ENCODE peak calls at places on chromosomes 1 and 21, in four cellular contexts. S is activated CD4-positive, alpha-beta T cell treated with anti-CD3 and anti-CD28 coated beads for 48 hours; K is M059J; B is effector memory CD8-positive, alpha-beta T cell. J is an unnamed sample.

GRCh38 chr21:39350094-39351006 is 1.5 kb upstream of the HMGN1 start:
- DNase-seq in K (no peak), B (no peak), S (no peak), J (no peak)

GRCh38 chr1:208003241-208003640 is 92.3 kb upstream of the CD34 start:
- DNase-seq in B (no peak), S (no peak), K (no peak), J (no peak)

GRCh38 chr1:52426391-52426790 is 22.0 kb downstream of the PRPF38A start:
- DNase-seq in B (no peak), S (no peak), K (no peak), J (no peak)

GRCh38 chr1:52520149-52520548 is 32.7 kb downstream of the TUT4 start:
- DNase-seq in K (peak; percentile 11), B (no peak), S (no peak), J (no peak)

GRCh38 chr1:218476385-218476784 is 131.2 kb downstream of the TGFB2 start:
- DNase-seq in K (peak; percentile 91), B (no peak), S (no peak), J (no peak)

GRCh38 chr1:59499273-59499955 is 202.5 kb downstream of the FGGY start:
- DNase-seq in B (no peak), K (peak; percentile 60), S (no peak), J (no peak)

GRCh38 chr1:28926629-28927441 is 12.5 kb downstream of the EPB41 start:
- DNase-seq in B (peak; percentile 43), S (peak; percentile 17), K (no peak), J (no peak)

GRCh38 chr1:54768093-54768492 is 3.8 kb upstream of the PARS2 start:
- DNase-seq in K (peak; percentile 14), S (peak; percentile 18), B (no peak), J (no peak)

GRCh38 chr1:37474697-37475379 is 458 bp downstream of the ZC3H12A start:
- DNase-seq in B (no peak), S (peak; percentile 54), K (peak; percentile 52), J (no peak)

GRCh38 chr21:45455321-45456013 is 50.5 kb downstream of the COL18A1 start:
- DNase-seq in B (no peak), S (no peak), K (peak; percentile 79), J (no peak)

GRCh38 chr1:100400332-100400933 is 48.1 kb downstream of the CDC14A start:
- DNase-seq in K (no peak), B (peak; percentile 53), S (peak; percentile 49), J (peak; percentile 35)

GRCh38 chr1:206419783-206420182 is 50.5 kb upstream of the IKBKE start:
- DNase-seq in B (no peak), S (no peak), K (no peak), J (no peak)

GRCh38 chr1:94418664-94419655 is 771 bp downstream of the ABCD3 start:
- DNase-seq in S (no peak), K (peak; percentile 87), B (no peak), J (peak; percentile 69)

GRCh38 chr1:155562581-155563376 is at the start of gene ASH1L:
- DNase-seq in K (peak; percentile 88), B (peak; percentile 91), S (peak; percentile 94), J (peak; percentile 96)

GRCh38 chr1:1629430-1630190 is 2.4 kb upstream of the MMP23B start:
- DNase-seq in K (no peak), S (peak; percentile 65), B (peak; percentile 90), J (no peak)

GRCh38 chr1:3789421-3790300 is 6.6 kb downstream of the LRRC47 start:
- DNase-seq in K (no peak), S (no peak), B (no peak), J (no peak)

GRCh38 chr1:18302788-18303413 is 177.8 kb upstream of the KLHDC7A start:
- DNase-seq in S (peak; percentile 37), B (no peak), K (no peak), J (peak; percentile 26)

GRCh38 chr1:150268342-150268705 is 492 bp downstream of the APH1A start:
- DNase-seq in S (peak; percentile 44), B (peak; percentile 24), K (peak; percentile 42), J (peak; percentile 75)

GRCh38 chr1:220119043-220119512 is 25.1 kb downstream of the IARS2 start:
- DNase-seq in B (no peak), K (no peak), S (no peak), J (no peak)

GRCh38 chr1:225919906-225920305 is 4.1 kb downstream of the PYCR2 start:
- DNase-seq in K (peak; percentile 95), S (peak; percentile 49), B (no peak), J (no peak)

GRCh38 chr1:192277635-192278034 is 39.2 kb upstream of the RGS21 start:
- DNase-seq in S (no peak), K (no peak), B (no peak), J (peak; percentile 82)

GRCh38 chr1:25430666-25431494 is at the start of gene MACO1:
- DNase-seq in S (peak; percentile 97), K (peak; percentile 93), B (peak; percentile 95), J (peak; percentile 98)

GRCh38 chr1:4673494-4673893 is 19.1 kb downstream of the AJAP1 start:
- DNase-seq in B (no peak), K (peak; percentile 50), S (no peak), J (no peak)

GRCh38 chr1:208203848-208204609 is 40.2 kb downstream of the PLXNA2 start:
- DNase-seq in B (no peak), S (no peak), K (peak; percentile 76), J (no peak)

GRCh38 chr1:157994081-157994581 is 686 bp downstream of the KIRREL1 start:
- DNase-seq in S (no peak), K (no peak), B (no peak), J (no peak)

GRCh38 chr1:161702250-161702649 is 4.8 kb upstream of the FCRLA start:
- DNase-seq in B (no peak), K (no peak), S (no peak), J (no peak)

GRCh38 chr1:232726048-232726779 is 79.0 kb upstream of the MAP10 start:
- DNase-seq in B (no peak), K (peak; percentile 99), S (no peak), J (no peak)

GRCh38 chr21:26842300-26842699 is 2.9 kb downstream of the ADAMTS1 start:
- DNase-seq in S (no peak), K (no peak), B (no peak), J (no peak)

GRCh38 chr1:18531503-18531845 is 50.7 kb downstream of the KLHDC7A start:
- DNase-seq in B (no peak), K (no peak), S (no peak), J (no peak)

GRCh38 chr1:24727490-24728214 is 17.6 kb upstream of the CLIC4 start:
- DNase-seq in B (no peak), K (peak; percentile 95), S (peak; percentile 17), J (peak; percentile 57)

GRCh38 chr1:218459878-218460277 is 114.7 kb downstream of the TGFB2 start:
- DNase-seq in B (no peak), S (no peak), K (peak; percentile 97), J (no peak)

GRCh38 chr1:40945491-40945973 is 34.0 kb upstream of the CTPS1 start:
- DNase-seq in B (no peak), S (no peak), K (no peak), J (no peak)

GRCh38 chr1:3649342-3650247 is at the start of gene WRAP73:
- DNase-seq in B (peak; percentile 80), K (peak; percentile 90), S (peak; percentile 94), J (peak; percentile 94)

J was measured in erythroblast.